ENCODE peak calls at places on chromosomes 7 and 10, in seven cellular contexts. C is transverse colon, E is HepG2, Y is SK-N-SH, R is sigmoid colon, V is K562, N is suprapubic skin. M is an unnamed sample.
A peak's percentile ranks its signal among the peaks of the same experiment; 100 is the strongest.

GRCh38 chr10:282294-283139 is 147.3 kb downstream of the ZMYND11 start:
- DNase-seq in C (no peak), Y (no peak), E (no peak), V (no peak), N (no peak), R (no peak), M (no peak)

GRCh38 chr7:47730135-47730534 is 148.2 kb upstream of the TNS3 start:
- DNase-seq in E (no peak), V (no peak), N (no peak), R (no peak), C (no peak), Y (no peak), M (peak; percentile 11)

GRCh38 chr10:79127151-79127961 is 58.6 kb downstream of the ZMIZ1 start:
- DNase-seq in R (peak; percentile 90), V (peak; percentile 88), Y (no peak), N (peak; percentile 89), E (peak; percentile 92), C (peak; percentile 61), M (peak; percentile 97)

GRCh38 chr7:16136896-16137295 is 284.4 kb downstream of the CRPPA start:
- DNase-seq in Y (no peak), R (no peak), N (no peak), E (no peak), V (no peak), C (no peak), M (no peak)

GRCh38 chr10:80829151-80829550 is 291.4 kb downstream of the SH2D4B start:
- DNase-seq in C (no peak), V (no peak), N (no peak), R (no peak), Y (no peak), E (no peak), M (no peak)

GRCh38 chr7:112080974-112081373 is 125.2 kb downstream of the DOCK4 start:
- DNase-seq in Y (no peak), R (no peak), N (no peak), C (no peak), E (no peak), V (no peak), M (no peak)

GRCh38 chr7:1763033-1763432 is 93.0 kb downstream of the ELFN1 start:
- DNase-seq in C (no peak), N (no peak), Y (no peak), V (no peak), R (no peak), E (no peak), M (no peak)

GRCh38 chr10:113922787-113923570 is 68.5 kb downstream of the NHLRC2 start:
- DNase-seq in N (no peak), Y (no peak), V (no peak), E (no peak), C (no peak), R (no peak), M (no peak)

GRCh38 chr7:138842111-138842510 is 44.1 kb upstream of the ATP6V0A4 start:
- DNase-seq in R (no peak), N (no peak), E (no peak), Y (no peak), C (no peak), V (peak; percentile 62), M (no peak)

GRCh38 chr10:124343351-124344265 is 75.1 kb downstream of the OAT start:
- DNase-seq in E (no peak), N (no peak), V (no peak), R (no peak), C (no peak), Y (no peak), M (no peak)

GRCh38 chr10:12067336-12067735 is 1.4 kb upstream of the DHTKD1 start:
- DNase-seq in N (no peak), R (no peak), E (no peak), Y (no peak), V (no peak), C (no peak), M (no peak)

GRCh38 chr10:84179059-84179710 is 5.6 kb downstream of the GPR15LG start:
- DNase-seq in V (no peak), R (no peak), Y (peak; percentile 74), E (no peak), N (no peak), C (no peak), M (no peak)

GRCh38 chr7:146208484-146208883 is 91.9 kb downstream of the CNTNAP2 start:
- DNase-seq in V (no peak), C (no peak), N (no peak), E (no peak), Y (peak; percentile 40), R (no peak), M (no peak)

GRCh38 chr10:70910486-70911350 is 22.4 kb upstream of the PCBD1 start:
- DNase-seq in E (no peak), R (no peak), C (no peak), N (no peak), V (no peak), Y (peak; percentile 8), M (no peak)

GRCh38 chr7:53811555-53812079 is 730.6 kb upstream of the VSTM2A start:
- DNase-seq in V (peak; percentile 92), N (no peak), E (no peak), C (no peak), Y (no peak), R (no peak), M (no peak)

GRCh38 chr10:110352930-110353243 is 48.2 kb upstream of the SMNDC1 start:
- DNase-seq in R (no peak), V (no peak), E (no peak), Y (no peak), N (no peak), C (no peak), M (no peak)

GRCh38 chr7:140696024-140696678 is 357 bp upstream of the NDUFB2 start:
- DNase-seq in R (peak; percentile 98), V (peak; percentile 99), N (peak; percentile 98), E (peak; percentile 81), C (peak; percentile 97), Y (peak; percentile 99), M (peak; percentile 96)

GRCh38 chr10:90968448-90969086 is 47.7 kb upstream of the ANKRD1 start:
- DNase-seq in C (no peak), R (no peak), V (no peak), E (no peak), Y (peak; percentile 38), N (no peak), M (no peak)
- TF ChIP-seq POLR2AphosphoS5 in C (peak; percentile 43), R (peak; percentile 44), V (no peak), E (no peak), Y (peak; percentile 92), N (no peak), M (no peak)

GRCh38 chr7:4815121-4815520 is 39.7 kb downstream of the AP5Z1 start:
- DNase-seq in Y (no peak), C (no peak), E (no peak), R (no peak), V (no peak), N (no peak), M (no peak)

GRCh38 chr7:4817178-4817905 is 41.9 kb downstream of the AP5Z1 start:
- DNase-seq in E (no peak), N (no peak), Y (no peak), C (no peak), R (no peak), V (no peak), M (no peak)

GRCh38 chr7:4814463-4814862 is 39.0 kb downstream of the AP5Z1 start:
- DNase-seq in V (no peak), N (no peak), E (no peak), C (no peak), Y (peak; percentile 24), R (no peak), M (no peak)

GRCh38 chr7:4816419-4817080 is 41.1 kb downstream of the AP5Z1 start:
- DNase-seq in N (no peak), Y (peak; percentile 38), V (no peak), R (no peak), C (no peak), E (no peak), M (no peak)

DNA sequence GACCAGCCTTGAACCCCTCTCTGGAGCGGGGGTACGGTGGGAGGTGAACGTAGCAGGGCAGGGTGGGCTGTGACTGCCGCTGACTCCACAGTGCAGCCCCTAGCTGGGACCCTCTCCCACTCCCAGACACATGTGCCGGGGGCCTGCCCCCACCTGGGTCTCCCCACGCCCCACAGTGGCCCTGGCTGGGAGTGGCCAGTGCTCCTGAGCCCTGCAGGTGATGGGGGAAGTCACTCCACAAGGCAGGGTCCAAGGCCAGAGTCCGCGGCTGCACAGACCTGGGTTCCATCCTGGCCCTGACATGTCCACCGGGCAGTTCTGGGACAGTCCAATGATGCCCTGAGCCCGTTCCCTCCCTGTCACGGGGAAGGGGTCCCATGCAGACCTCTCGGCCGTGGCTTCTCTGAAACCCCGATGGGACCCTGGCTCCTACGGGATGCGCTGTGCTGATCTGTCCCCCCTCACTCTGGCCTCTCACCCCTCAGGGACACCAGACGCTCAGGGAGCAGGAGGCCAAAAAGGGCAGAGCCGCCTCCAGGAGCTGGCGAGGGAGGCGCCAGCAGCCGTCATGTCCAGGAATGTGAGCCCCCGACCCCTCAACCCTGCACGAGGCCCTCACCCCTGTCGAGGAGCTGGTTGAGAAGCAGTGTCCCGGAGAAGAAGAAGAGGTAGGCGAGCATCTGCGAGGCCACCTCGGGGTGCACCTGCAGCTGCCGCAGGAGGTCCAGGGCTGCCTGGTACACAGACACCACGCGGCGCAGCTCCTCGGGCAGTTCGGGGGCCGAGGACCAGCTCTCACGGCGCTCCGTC is 40.4 kb downstream of the AP5Z1 start:
- DNase-seq in V (no peak), N (no peak), R (no peak), C (no peak), Y (peak; percentile 39), E (no peak), M (no peak)
- TF ChIP-seq EP300 in V (no peak), N (no peak), R (no peak), C (no peak), Y (no peak), E (no peak), M (no peak)

DNA sequence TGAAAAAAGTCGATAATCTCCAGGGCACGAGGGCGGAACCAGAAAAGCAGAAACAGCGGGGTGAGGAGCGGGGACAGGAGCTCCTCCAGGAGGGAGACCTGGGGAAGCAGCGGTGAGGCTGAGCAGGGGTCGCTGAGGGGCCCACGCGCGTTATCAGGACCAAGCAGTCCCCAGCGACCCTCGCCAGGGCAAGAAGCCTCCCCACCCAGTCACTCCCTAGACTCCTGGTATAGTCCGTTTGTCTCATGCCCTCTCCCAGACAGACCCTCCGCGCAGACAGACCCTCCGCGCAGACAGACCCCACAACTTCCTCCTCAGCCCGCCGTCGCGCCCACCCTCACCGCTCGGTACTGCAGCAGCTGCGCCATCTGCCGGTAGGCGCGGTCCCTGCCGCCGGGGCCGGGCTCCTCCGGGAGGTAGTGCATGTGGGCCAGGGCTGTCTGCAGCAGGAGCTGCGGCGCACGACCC is 6.3 kb downstream of the ATG9B start:
- DNase-seq in Y (peak; percentile 98), E (no peak), R (peak; percentile 78), V (peak; percentile 90), C (peak; percentile 77), N (no peak), M (peak; percentile 70)
- TF ChIP-seq POLR2AphosphoS5 in Y (no peak), E (no peak), R (no peak), V (no peak), C (no peak), N (no peak), M (no peak)

DNA sequence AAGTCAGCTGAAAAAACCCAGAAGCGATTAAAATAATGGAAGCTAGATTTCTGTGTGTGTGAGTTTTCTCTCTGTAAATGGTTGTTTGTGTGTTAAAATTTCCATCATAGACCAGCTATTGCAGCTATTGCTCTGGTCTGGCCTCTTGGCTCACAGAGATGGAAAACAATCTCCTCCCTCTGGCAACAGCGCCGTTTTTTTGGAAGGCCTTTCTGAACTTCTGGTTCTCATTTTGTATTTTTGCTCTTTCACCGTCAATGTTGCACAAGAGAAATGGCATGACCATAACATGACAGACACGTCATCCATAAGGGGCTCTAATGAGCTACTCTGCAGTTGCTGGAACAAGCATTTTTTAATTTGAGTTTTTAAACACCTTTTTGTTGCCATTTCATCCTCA is 91.0 kb downstream of the CUBN start:
- DNase-seq in E (no peak), C (peak; percentile 36), Y (no peak), R (peak; percentile 92), V (no peak), N (no peak), M (no peak)
- TF ChIP-seq EP300 in E (no peak), C (no peak), Y (no peak), R (no peak), V (no peak), N (no peak), M (no peak)